ENCODE peak calls at places on chromosomes 6 and 20, in nine cellular contexts. W is aorta; E is mammary epithelial cell; X is dorsolateral prefrontal cortex; J is MM.1S; K is uterus; Y is heart left ventricle; U is cardiac muscle cell; I is CD4-positive, CD25-positive, alpha-beta regulatory T cell. F is an unnamed sample. For H3K27me3, the result is how much of the 10 kb centered on the place peaks cover.

GRCh38 chr20:19460386-19460785 is 247.9 kb downstream of the SLC24A3 start:
- DNase-seq in W (no peak), E (no peak), X (no peak), J (no peak), K (no peak), Y (no peak), U (no peak), I (no peak), F (no peak)

GRCh38 chr6:69584913-69585729 is 211.7 kb downstream of the LMBRD1 start:
- DNase-seq in W (no peak), E (no peak), X (no peak), J (peak), K (no peak), Y (no peak), U (peak), I (no peak), F (no peak)

GRCh38 chr6:109282732-109283131 is 99.5 kb downstream of the CD164 start:
- DNase-seq in W (no peak), E (no peak), X (no peak), J (no peak), K (no peak), Y (no peak), U (no peak), I (no peak), F (no peak)

GRCh38 chr6:158818008-158818579 is 1.1 kb downstream of the EZR start:
- DNase-seq in W (peak), E (peak), X (no peak), J (peak), K (peak), Y (peak), U (peak), I (peak), F (peak)

GRCh38 chr6:161694995-161695394 is 421.1 kb upstream of the AGPAT4 start:
- DNase-seq in W (no peak), E (no peak), X (no peak), J (peak), K (no peak), Y (no peak), U (peak), I (peak), F (no peak)

GRCh38 chr6:89139509-89140346 is 6.1 kb upstream of the PM20D2 start:
- DNase-seq in W (no peak), E (peak), X (no peak), J (no peak), K (no peak), Y (no peak), U (no peak), I (no peak), F (no peak)

GRCh38 chr6:163394659-163395058 is 19.9 kb upstream of the QKI start:
- DNase-seq in W (no peak), E (no peak), X (no peak), J (no peak), K (no peak), Y (no peak), U (no peak), I (no peak), F (no peak)

GRCh38 chr20:5870462-5871021 is 79.8 kb downstream of the TRMT6 start:
- DNase-seq in W (no peak), E (no peak), X (no peak), J (no peak), K (no peak), Y (no peak), U (no peak), I (no peak), F (no peak)

GRCh38 chr20:9079038-9079731 is 10.3 kb downstream of the PLCB4 start:
- DNase-seq in W (no peak), E (no peak), X (no peak), J (no peak), K (no peak), Y (no peak), U (no peak), I (no peak), F (no peak)

GRCh38 chr6:53263915-53264314 is 84.8 kb downstream of the ELOVL5 start:
- DNase-seq in W (no peak), E (no peak), X (no peak), J (no peak), K (no peak), Y (no peak), U (peak), I (no peak), F (no peak)

GRCh38 chr20:48096957-48097890 is 311.9 kb upstream of the SULF2 start:
- DNase-seq in W (no peak), E (no peak), X (no peak), J (no peak), K (no peak), Y (no peak), U (no peak), I (no peak), F (no peak)

GRCh38 chr6:149452062-149452939 is 32.5 kb downstream of the ZC3H12D start:
- DNase-seq in W (no peak), E (no peak), X (no peak), J (no peak), K (no peak), Y (no peak), U (no peak), I (no peak), F (no peak)

DNA sequence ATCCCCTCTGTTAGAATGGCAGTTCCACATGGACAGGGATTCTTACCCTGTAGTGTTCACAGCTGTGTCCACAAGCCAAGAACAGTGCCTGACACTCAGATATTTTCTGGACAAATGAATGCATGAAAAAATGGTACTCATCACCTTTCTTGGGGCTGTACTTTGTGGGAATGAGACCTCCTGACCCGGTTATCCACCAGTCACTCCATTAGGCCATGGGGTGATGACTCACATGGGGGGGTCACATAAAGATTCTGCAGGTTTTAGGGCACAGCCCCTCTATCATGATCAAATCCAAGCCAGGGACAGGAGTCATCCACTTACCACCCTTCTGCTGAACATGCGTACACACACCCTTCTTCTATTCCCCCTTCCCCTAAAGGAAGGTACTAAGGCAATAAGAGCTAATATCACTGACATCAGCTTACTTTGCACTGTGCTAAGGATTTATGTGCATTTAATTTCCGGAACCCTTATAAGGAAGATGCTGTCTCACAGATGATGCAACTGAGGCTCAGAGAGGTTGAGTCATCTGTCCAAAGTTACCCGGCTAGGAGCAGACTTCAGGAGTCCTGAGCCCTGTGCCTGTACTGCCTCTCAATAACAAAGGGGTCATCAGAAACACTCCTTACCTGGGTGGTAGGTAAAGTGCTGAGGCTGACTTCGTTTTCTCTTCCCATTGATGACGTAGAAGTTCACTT is 107.8 kb downstream of the NFATC2 start:
- DNase-seq in W (no peak), E (peak), X (no peak), J (no peak), K (no peak), Y (no peak), U (no peak), I (no peak), F (no peak)
- H3K27me3 ChIP-seq in W (under half), E (under half), X (under half), J (under half), K (under half), Y (under half), U (under half), I (under half), F (under half)

GRCh38 chr20:61704661-61705060 is 361.0 kb downstream of the TAF4 start:
- DNase-seq in W (no peak), E (no peak), X (no peak), J (no peak), K (no peak), Y (no peak), U (no peak), I (no peak), F (no peak)

GRCh38 chr20:61708891-61709290 is 356.8 kb downstream of the TAF4 start:
- DNase-seq in W (no peak), E (no peak), X (no peak), J (no peak), K (no peak), Y (no peak), U (no peak), I (no peak), F (no peak)

GRCh38 chr20:61702246-61702645 is 363.4 kb downstream of the TAF4 start:
- DNase-seq in W (no peak), E (no peak), X (no peak), J (no peak), K (no peak), Y (no peak), U (no peak), I (no peak), F (no peak)

GRCh38 chr20:61706562-61706961 is 359.1 kb downstream of the TAF4 start:
- DNase-seq in W (no peak), E (no peak), X (no peak), J (no peak), K (no peak), Y (no peak), U (no peak), I (no peak), F (no peak)

DNA sequence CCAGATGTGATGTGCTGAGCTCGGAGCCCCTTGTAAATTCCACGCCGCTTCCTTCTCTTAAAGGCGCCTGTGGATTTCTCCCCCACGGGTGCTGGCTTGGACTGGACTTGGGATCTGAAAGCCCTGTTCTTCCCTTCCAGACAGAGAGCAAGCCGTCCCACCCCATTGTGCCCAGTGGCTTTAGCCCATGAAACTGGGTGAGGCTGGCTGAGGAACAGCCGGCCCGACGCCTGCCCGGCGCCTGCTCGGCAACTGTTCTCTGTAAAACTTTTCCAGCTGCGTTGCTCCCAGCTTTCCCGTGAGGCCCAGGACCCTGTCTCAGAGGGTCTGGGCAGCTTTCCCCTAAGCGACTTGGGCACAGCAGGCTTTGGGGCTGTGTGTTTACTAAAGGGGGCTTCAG is 359.8 kb downstream of the TAF4 start:
- DNase-seq in W (no peak), E (no peak), X (no peak), J (no peak), K (no peak), Y (no peak), U (no peak), I (no peak), F (no peak)
- H3K27me3 ChIP-seq in W (under half), E (under half), X (under half), J (half or more), K (under half), Y (under half), U (under half), I (under half), F (under half)

GRCh38 chr6:20946890-20947289 is 412.6 kb downstream of the CDKAL1 start:
- DNase-seq in W (no peak), E (no peak), X (no peak), J (no peak), K (no peak), Y (no peak), U (no peak), I (no peak), F (no peak)
- H3K27me3 ChIP-seq in W (under half), E (under half), X (under half), J (under half), K (under half), Y (under half), U (under half), I (under half), F (under half)

GRCh38 chr20:3778976-3779375 is 2.3 kb downstream of the SPEF1 start:
- DNase-seq in W (peak), E (no peak), X (peak), J (no peak), K (no peak), Y (peak), U (no peak), I (no peak), F (no peak)
- H3K27me3 ChIP-seq in W (under half), E (under half), X (under half), J (under half), K (under half), Y (under half), U (half or more), I (under half), F (under half)

GRCh38 chr6:7542065-7542877 is 800 bp downstream of the DSP start:
- DNase-seq in W (no peak), E (no peak), X (no peak), J (no peak), K (no peak), Y (no peak), U (peak), I (no peak), F (no peak)
- H3K27me3 ChIP-seq in W (under half), E (under half), X (half or more), J (under half), K (under half), Y (under half), U (under half), I (under half), F (under half)

GRCh38 chr6:33964387-33964786 is 160.6 kb upstream of the MLN start:
- DNase-seq in W (no peak), E (no peak), X (no peak), J (no peak), K (no peak), Y (no peak), U (no peak), I (no peak), F (no peak)

GRCh38 chr6:33967966-33968724 is 164.3 kb upstream of the MLN start:
- DNase-seq in W (no peak), E (no peak), X (no peak), J (no peak), K (no peak), Y (no peak), U (peak), I (no peak), F (no peak)

GRCh38 chr6:33967266-33967767 is 163.5 kb upstream of the MLN start:
- DNase-seq in W (no peak), E (no peak), X (peak), J (no peak), K (peak), Y (peak), U (no peak), I (no peak), F (no peak)

GRCh38 chr6:33965766-33966165 is 162.0 kb upstream of the MLN start:
- DNase-seq in W (no peak), E (peak), X (peak), J (no peak), K (peak), Y (no peak), U (no peak), I (no peak), F (no peak)

DNA sequence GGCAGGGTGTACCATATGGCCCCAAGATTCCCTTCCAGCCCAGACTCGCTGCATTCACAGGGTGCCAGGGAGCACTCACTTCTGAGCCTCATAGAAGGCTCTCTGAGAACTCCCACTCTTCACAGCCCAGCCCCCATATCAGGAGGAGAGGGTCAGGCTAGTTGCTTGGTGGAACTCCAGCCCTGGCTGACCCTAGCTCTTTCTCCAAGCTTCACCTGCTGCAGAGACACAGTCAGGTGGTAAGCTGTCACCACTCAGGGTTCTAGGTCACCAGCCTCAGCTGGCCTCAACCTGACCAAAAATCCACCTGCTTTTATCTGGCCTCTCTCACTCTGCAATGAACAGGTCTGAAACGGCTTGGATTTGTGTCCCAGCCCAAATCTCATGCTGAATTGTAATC is 162.7 kb upstream of the MLN start:
- DNase-seq in W (no peak), E (no peak), X (peak), J (no peak), K (peak), Y (peak), U (no peak), I (no peak), F (no peak)
- H3K27me3 ChIP-seq in W (under half), E (under half), X (under half), J (under half), K (under half), Y (half or more), U (under half), I (under half), F (under half)

GRCh38 chr6:34819571-34820480 is 27.9 kb downstream of the BLTP3A start:
- DNase-seq in W (no peak), E (no peak), X (no peak), J (no peak), K (no peak), Y (no peak), U (no peak), I (no peak), F (no peak)
- H3K27me3 ChIP-seq in W (under half), E (under half), X (under half), J (under half), K (under half), Y (under half), U (under half), I (under half), F (under half)

GRCh38 chr20:60086936-60087562 is 128.8 kb downstream of the CDH26 start:
- DNase-seq in W (no peak), E (peak), X (no peak), J (no peak), K (no peak), Y (no peak), U (no peak), I (no peak), F (no peak)

GRCh38 chr20:60091284-60091683 is 133.1 kb downstream of the CDH26 start:
- DNase-seq in W (no peak), E (no peak), X (no peak), J (no peak), K (no peak), Y (no peak), U (no peak), I (no peak), F (no peak)

GRCh38 chr20:60087563-60088105 is 129.4 kb downstream of the CDH26 start:
- DNase-seq in W (no peak), E (no peak), X (no peak), J (no peak), K (no peak), Y (peak), U (no peak), I (peak), F (no peak)

GRCh38 chr20:60085551-60086132 is 127.4 kb downstream of the CDH26 start:
- DNase-seq in W (no peak), E (no peak), X (peak), J (no peak), K (no peak), Y (no peak), U (no peak), I (no peak), F (no peak)

GRCh38 chr20:60088236-60088635 is 130.0 kb downstream of the CDH26 start:
- DNase-seq in W (no peak), E (no peak), X (no peak), J (no peak), K (no peak), Y (no peak), U (no peak), I (no peak), F (no peak)
- H3K27me3 ChIP-seq in W (under half), E (under half), X (under half), J (under half), K (under half), Y (under half), U (under half), I (under half), F (under half)

GRCh38 chr6:105692630-105693212 is 289.8 kb upstream of the PREP start:
- DNase-seq in W (no peak), E (no peak), X (no peak), J (no peak), K (no peak), Y (no peak), U (no peak), I (no peak), F (no peak)
- H3K27me3 ChIP-seq in W (under half), E (under half), X (under half), J (under half), K (under half), Y (under half), U (under half), I (under half), F (under half)

DNA sequence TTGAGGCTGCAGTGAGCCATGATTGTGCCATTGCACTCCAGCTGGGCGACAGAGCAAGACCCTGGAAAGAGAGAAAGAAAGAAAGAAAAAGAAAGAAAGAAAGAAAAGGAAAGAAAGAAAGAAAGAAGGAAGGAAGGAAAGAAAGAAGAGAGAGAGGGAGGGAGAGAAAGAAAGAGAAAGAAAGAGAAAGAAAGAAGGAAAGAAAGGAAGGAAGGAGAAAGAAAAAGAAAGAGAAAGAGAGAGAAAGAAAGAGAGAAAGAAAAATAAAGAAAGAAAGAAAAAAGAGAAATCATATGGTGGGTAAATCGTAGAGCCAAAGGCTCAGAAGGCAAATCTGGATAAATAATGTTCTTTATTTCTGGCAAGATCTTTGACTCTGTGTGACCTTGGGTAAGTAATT is 53.4 kb downstream of the CD40 start:
- DNase-seq in W (no peak), E (no peak), X (no peak), J (no peak), K (no peak), Y (no peak), U (no peak), I (no peak), F (no peak)
- H3K27me3 ChIP-seq in W (under half), E (under half), X (under half), J (half or more), K (under half), Y (under half), U (under half), I (under half), F (under half)

F was measured in lung.